ENCODE peak calls at places on chromosomes 11 and 22, in four cellular contexts. F is K562, W is GM12878, U is HepG2. Z is an unnamed sample.

GRCh38 chr11:70828498-70829159 is 423.7 kb downstream of the SHANK2 start:
- DNase-seq in F (no peak), W (no peak), U (no peak), Z (no peak)

GRCh38 chr11:123330071-123330470 is 100.0 kb upstream of the GRAMD1B start:
- DNase-seq in F (no peak), W (no peak), U (no peak), Z (no peak)

GRCh38 chr22:25637672-25638071 is 73.2 kb downstream of the GRK3 start:
- DNase-seq in F (no peak), W (no peak), U (no peak), Z (no peak)

GRCh38 chr11:118176400-118177134 is at the start of gene SCN2B:
- DNase-seq in F (no peak), W (no peak), U (no peak), Z (peak; percentile 34)

GRCh38 chr11:93775289-93775688 is 8.8 kb upstream of the MED17 start:
- DNase-seq in F (peak; percentile 44), W (no peak), U (peak; percentile 21), Z (peak; percentile 27)

GRCh38 chr11:94934836-94935235 is 38.5 kb downstream of the CWC15 start:
- DNase-seq in F (no peak), W (no peak), U (no peak), Z (no peak)

GRCh38 chr22:35687461-35687860 is 30.2 kb upstream of the APOL5 start:
- DNase-seq in F (no peak), W (no peak), U (no peak), Z (no peak)

GRCh38 chr11:47212938-47213337 is 1.8 kb upstream of the DDB2 start:
- DNase-seq in F (no peak), W (no peak), U (no peak), Z (no peak)

GRCh38 chr11:90930252-90930651 is 707.4 kb upstream of the CHORDC1 start:
- DNase-seq in F (no peak), W (no peak), U (no peak), Z (no peak)

GRCh38 chr11:9616042-9616640 is 42.7 kb downstream of the WEE1 start:
- DNase-seq in F (no peak), W (no peak), U (no peak), Z (no peak)

GRCh38 chr11:72598901-72599300 is 75.3 kb downstream of the PDE2A start:
- DNase-seq in F (peak; percentile 56), W (no peak), U (peak; percentile 28), Z (peak; percentile 24)

GRCh38 chr11:122784325-122785155 is 53.8 kb upstream of the CRTAM start:
- DNase-seq in F (no peak), W (no peak), U (no peak), Z (no peak)

GRCh38 chr22:23399367-23400285 is 180.5 kb downstream of the IGLL1 start:
- DNase-seq in F (no peak), W (no peak), U (no peak), Z (no peak)

GRCh38 chr22:24580276-24580675 is 12.6 kb downstream of the LRRC75B start:
- DNase-seq in F (no peak), W (no peak), U (no peak), Z (no peak)

GRCh38 chr11:15166204-15166603 is 51.5 kb downstream of the INSC start:
- DNase-seq in F (no peak), W (no peak), U (no peak), Z (no peak)

GRCh38 chr11:748007-748359 is 719 bp downstream of the TALDO1 start:
- DNase-seq in F (peak; percentile 55), W (no peak), U (no peak), Z (no peak)

GRCh38 chr11:57459112-57460016 is 964 bp upstream of the RTN4RL2 start:
- DNase-seq in F (peak; percentile 33), W (no peak), U (no peak), Z (no peak)

GRCh38 chr22:46957521-46957920 is 195.1 kb downstream of the TBC1D22A start:
- DNase-seq in F (no peak), W (no peak), U (no peak), Z (no peak)

GRCh38 chr11:120235024-120235628 is 4.8 kb upstream of the POU2F3 start:
- DNase-seq in F (peak; percentile 82), W (no peak), U (peak; percentile 66), Z (peak; percentile 81)

GRCh38 chr11:118230088-118230487 is 5.3 kb upstream of the JAML start:
- DNase-seq in F (no peak), W (no peak), U (no peak), Z (no peak)

GRCh38 chr11:8913961-8914660 is 3.1 kb downstream of the AKIP1 start:
- DNase-seq in F (peak; percentile 73), W (no peak), U (peak; percentile 37), Z (peak; percentile 32)

GRCh38 chr11:80085563-80085962 is 644.7 kb upstream of the TENM4 start:
- DNase-seq in F (no peak), W (no peak), U (no peak), Z (no peak)

GRCh38 chr11:116901211-116901610 is 63.8 kb upstream of the APOA1 start:
- DNase-seq in F (no peak), W (no peak), U (no peak), Z (no peak)

GRCh38 chr22:43333156-43333555 is 10.0 kb downstream of the SCUBE1 start:
- DNase-seq in F (no peak), W (no peak), U (no peak), Z (no peak)

GRCh38 chr11:10351768-10352641 is 47.1 kb downstream of the ADM start:
- DNase-seq in F (no peak), W (no peak), U (peak; percentile 89), Z (peak; percentile 26)

GRCh38 chr11:134238956-134239355 is 14.2 kb downstream of the THYN1 start:
- DNase-seq in F (no peak), W (no peak), U (no peak), Z (no peak)

DNA sequence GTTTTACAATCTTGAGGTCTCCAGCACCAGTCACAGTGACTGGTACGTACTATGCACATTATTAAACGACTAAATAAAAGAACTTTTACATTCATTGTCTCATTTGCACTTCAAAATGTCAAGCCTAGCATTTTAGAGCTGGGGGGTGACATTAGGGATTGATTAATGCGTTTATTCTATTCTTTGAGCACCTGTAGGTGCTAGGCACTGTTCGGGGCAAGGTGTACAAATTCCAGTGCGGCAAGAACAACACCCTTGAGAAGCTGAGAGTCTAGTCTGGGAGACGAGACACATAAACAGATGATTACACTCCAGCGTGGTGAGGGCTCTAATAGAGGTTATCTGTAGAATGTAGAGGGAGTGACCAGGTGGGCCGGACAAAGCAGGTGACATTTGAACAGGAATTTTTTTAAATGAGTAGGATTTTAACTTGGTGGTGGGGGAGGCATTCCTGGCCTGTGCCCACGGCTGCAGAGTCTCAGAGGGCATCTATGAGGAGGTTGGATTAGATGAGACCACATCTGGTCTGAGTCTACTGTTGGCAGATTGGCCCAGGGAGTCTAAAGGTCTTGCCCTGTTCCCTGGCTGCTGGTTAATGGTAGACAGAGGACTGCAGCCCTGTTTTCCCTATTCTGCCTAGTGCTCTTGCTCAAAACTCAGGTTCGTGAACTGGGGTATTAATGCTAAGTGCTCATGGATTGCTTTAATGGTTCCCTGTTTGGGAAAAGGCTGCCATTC is 956 bp downstream of the CAT start:
- DNase-seq in F (peak; percentile 34), W (no peak), U (peak; percentile 59), Z (no peak)
- TF ChIP-seq FOXK2 in F (no peak), W (no peak), U (no peak), Z (no peak)

GRCh38 chr11:86518211-86518610 is 143.5 kb downstream of the CCDC81 start:
- DNase-seq in F (peak; percentile 54), W (no peak), U (no peak), Z (no peak)
- TF ChIP-seq BHLHE40 in F (no peak), W (no peak), U (no peak), Z (no peak)

DNA sequence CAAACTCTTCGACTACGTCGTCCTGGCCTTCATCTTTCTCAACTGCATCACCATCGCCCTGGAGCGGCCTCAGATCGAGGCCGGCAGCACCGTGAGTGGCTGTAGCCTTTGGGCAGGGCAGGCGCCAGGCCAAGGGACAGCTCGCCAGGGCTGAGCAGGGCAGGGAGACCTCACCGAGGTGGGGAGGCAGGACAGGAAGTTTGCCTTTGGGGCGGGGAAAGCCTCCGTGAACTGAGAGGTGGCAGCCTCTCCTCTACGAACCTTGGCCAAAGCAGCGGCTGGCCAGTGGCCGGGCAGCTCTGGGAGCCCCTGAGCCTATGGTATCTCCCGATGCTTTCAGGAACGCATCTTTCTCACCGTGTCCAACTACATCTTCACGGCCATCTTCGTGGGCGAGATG is 93.2 kb downstream of the CACNA1I start:
- DNase-seq in F (no peak), W (no peak), U (no peak), Z (no peak)
- TF ChIP-seq TARDBP in F (no peak), W (no peak), U (no peak), Z (no peak)

DNA sequence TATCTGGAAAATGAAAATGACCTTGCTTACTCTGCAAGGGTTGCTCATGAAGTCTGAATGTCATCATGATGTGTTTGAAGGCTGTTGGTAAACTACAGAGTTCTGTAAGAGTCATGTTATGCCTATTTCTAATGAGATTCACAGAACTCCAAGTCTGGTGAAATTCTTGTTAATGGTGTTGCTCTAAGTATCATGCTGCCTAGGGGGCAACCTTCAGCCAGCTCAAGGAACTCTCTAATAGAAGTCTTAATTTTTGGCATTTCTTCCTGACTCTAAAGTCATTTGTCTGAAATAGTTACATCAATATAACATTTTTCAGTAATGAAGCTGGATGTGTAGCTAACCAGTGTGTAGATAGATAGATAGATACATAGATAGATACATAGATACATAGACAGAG is 302.8 kb downstream of the FAT3 start:
- DNase-seq in F (no peak), W (no peak), U (no peak), Z (no peak)
- TF ChIP-seq FOXK2 in F (no peak), W (no peak), U (no peak), Z (no peak)

GRCh38 chr22:32855023-32855756 is 53.7 kb downstream of the TIMP3 start:
- DNase-seq in F (no peak), W (no peak), U (no peak), Z (no peak)
- TF ChIP-seq BHLHE40 in F (no peak), W (no peak), U (no peak), Z (no peak)

GRCh38 chr11:7571640-7572000 is 57.8 kb downstream of the PPFIBP2 start:
- DNase-seq in F (peak; percentile 59), W (no peak), U (peak; percentile 76), Z (peak; percentile 74)
- TF ChIP-seq TARDBP in F (no peak), W (no peak), U (no peak), Z (no peak)